ENCODE peak calls at places on chromosomes 1 and 21, in four cellular contexts. One of them, this sample, is unnamed.

GRCh38 chr1:31755197-31755611 is 8.9 kb downstream of the ADGRB2 start:
- DNase-seq in PC-3: no peak
- DNase-seq in GM23338: no peak
- DNase-seq in OCI-LY7: no peak
- DNase-seq in this sample: peak

GRCh38 chr1:202133016-202133415 is 10.3 kb downstream of the GPR37L1 start:
- DNase-seq in PC-3: no peak
- DNase-seq in GM23338: no peak
- DNase-seq in OCI-LY7: no peak
- DNase-seq in this sample: no peak

GRCh38 chr1:21900766-21901472 is 36.2 kb downstream of the HSPG2 start:
- DNase-seq in PC-3: no peak
- DNase-seq in GM23338: no peak
- DNase-seq in OCI-LY7: no peak
- DNase-seq in this sample: no peak

GRCh38 chr1:91546301-91546581 is 45.6 kb downstream of the CDC7 start:
- DNase-seq in PC-3: no peak
- DNase-seq in GM23338: no peak
- DNase-seq in OCI-LY7: no peak
- DNase-seq in this sample: no peak

GRCh38 chr1:93820554-93821411 is 58.2 kb downstream of the DNTTIP2 start:
- DNase-seq in PC-3: no peak
- DNase-seq in GM23338: peak
- DNase-seq in OCI-LY7: no peak
- DNase-seq in this sample: no peak

GRCh38 chr21:35382696-35383095 is 333.6 kb upstream of the RUNX1 start:
- DNase-seq in PC-3: no peak
- DNase-seq in GM23338: no peak
- DNase-seq in OCI-LY7: no peak
- DNase-seq in this sample: no peak

GRCh38 chr1:11187458-11187857 is 1.7 kb upstream of the ANGPTL7 start:
- DNase-seq in PC-3: no peak
- DNase-seq in GM23338: no peak
- DNase-seq in OCI-LY7: no peak
- DNase-seq in this sample: no peak

GRCh38 chr1:24391882-24392603 is 21.5 kb downstream of the STPG1 start:
- DNase-seq in PC-3: peak
- DNase-seq in GM23338: peak
- DNase-seq in OCI-LY7: peak
- DNase-seq in this sample: peak

GRCh38 chr1:44909949-44910594 is 67.0 kb upstream of the PTCH2 start:
- DNase-seq in PC-3: no peak
- DNase-seq in GM23338: no peak
- DNase-seq in OCI-LY7: no peak
- DNase-seq in this sample: no peak

GRCh38 chr1:53308512-53308911 is 19.4 kb downstream of the LRP8 start:
- DNase-seq in PC-3: no peak
- DNase-seq in GM23338: no peak
- DNase-seq in OCI-LY7: no peak
- DNase-seq in this sample: no peak

GRCh38 chr1:202623075-202623474 is 87.2 kb downstream of the SYT2 start:
- DNase-seq in PC-3: no peak
- DNase-seq in GM23338: no peak
- DNase-seq in OCI-LY7: no peak
- DNase-seq in this sample: peak

GRCh38 chr1:52970149-52970548 is 43.1 kb downstream of the SCP2 start:
- DNase-seq in PC-3: no peak
- DNase-seq in GM23338: peak
- DNase-seq in OCI-LY7: peak
- DNase-seq in this sample: no peak

GRCh38 chr1:117606608-117607261 is 887 bp downstream of the TENT5C start:
- DNase-seq in PC-3: peak
- DNase-seq in GM23338: peak
- DNase-seq in OCI-LY7: peak
- DNase-seq in this sample: peak

GRCh38 chr21:37532868-37533780 is 166.6 kb downstream of the DYRK1A start:
- DNase-seq in PC-3: peak
- DNase-seq in GM23338: no peak
- DNase-seq in OCI-LY7: no peak
- DNase-seq in this sample: peak

GRCh38 chr1:156748670-156749428 is 2.6 kb downstream of the HDGF start:
- DNase-seq in PC-3: peak
- DNase-seq in GM23338: no peak
- DNase-seq in OCI-LY7: no peak
- DNase-seq in this sample: peak

GRCh38 chr1:48073773-48074172 is 76.6 kb upstream of the TRABD2B start:
- DNase-seq in PC-3: no peak
- DNase-seq in GM23338: no peak
- DNase-seq in OCI-LY7: no peak
- DNase-seq in this sample: no peak

GRCh38 chr1:89361681-89362080 is 2.2 kb upstream of the GBP6 start:
- DNase-seq in PC-3: no peak
- DNase-seq in GM23338: peak
- DNase-seq in OCI-LY7: no peak
- DNase-seq in this sample: no peak

GRCh38 chr1:193540511-193540910 is 354.1 kb upstream of the B3GALT2 start:
- DNase-seq in PC-3: no peak
- DNase-seq in GM23338: no peak
- DNase-seq in OCI-LY7: peak
- DNase-seq in this sample: no peak

GRCh38 chr1:156666862-156667609 is 10.2 kb downstream of the NES start:
- DNase-seq in PC-3: no peak
- DNase-seq in GM23338: no peak
- DNase-seq in OCI-LY7: no peak
- DNase-seq in this sample: peak

GRCh38 chr1:5720045-5720444 is 272.2 kb downstream of the NPHP4 start:
- DNase-seq in PC-3: no peak
- DNase-seq in GM23338: no peak
- DNase-seq in OCI-LY7: no peak
- DNase-seq in this sample: no peak

GRCh38 chr1:182149411-182149965 is 88.0 kb upstream of the ZNF648 start:
- DNase-seq in PC-3: no peak
- DNase-seq in GM23338: no peak
- DNase-seq in OCI-LY7: no peak
- DNase-seq in this sample: peak

GRCh38 chr21:17925900-17926299 is 106.7 kb upstream of the C21orf91 start:
- DNase-seq in PC-3: peak
- DNase-seq in GM23338: peak
- DNase-seq in OCI-LY7: peak
- DNase-seq in this sample: peak

GRCh38 chr1:154014154-154014910 is 23.8 kb downstream of the RPS27 start:
- DNase-seq in PC-3: peak
- DNase-seq in GM23338: no peak
- DNase-seq in OCI-LY7: no peak
- DNase-seq in this sample: peak

GRCh38 chr1:208066583-208066982 is 155.7 kb upstream of the CD34 start:
- DNase-seq in PC-3: no peak
- DNase-seq in GM23338: no peak
- DNase-seq in OCI-LY7: no peak
- DNase-seq in this sample: no peak

GRCh38 chr1:20964540-20965484 is 177.7 kb upstream of the HP1BP3 start:
- DNase-seq in PC-3: peak
- DNase-seq in GM23338: peak
- DNase-seq in OCI-LY7: peak
- DNase-seq in this sample: no peak

GRCh38 chr21:36355071-36355680 is 30.0 kb upstream of the CHAF1B start:
- DNase-seq in PC-3: no peak
- DNase-seq in GM23338: no peak
- DNase-seq in OCI-LY7: no peak
- DNase-seq in this sample: no peak

GRCh38 chr1:172653015-172653709 is 5.7 kb upstream of the FASLG start:
- DNase-seq in PC-3: peak
- DNase-seq in GM23338: no peak
- DNase-seq in OCI-LY7: no peak
- DNase-seq in this sample: peak
- TF ChIP-seq EZH2phosphoT487 in PC-3: no peak
- TF ChIP-seq EZH2phosphoT487 in GM23338: no peak
- TF ChIP-seq EZH2phosphoT487 in OCI-LY7: no peak
- TF ChIP-seq EZH2phosphoT487 in this sample: no peak

GRCh38 chr1:235758931-235759330 is 107.8 kb downstream of the LYST start:
- DNase-seq in PC-3: no peak
- DNase-seq in GM23338: no peak
- DNase-seq in OCI-LY7: no peak
- DNase-seq in this sample: no peak
- TF ChIP-seq EZH2phosphoT487 in PC-3: no peak
- TF ChIP-seq EZH2phosphoT487 in GM23338: no peak
- TF ChIP-seq EZH2phosphoT487 in OCI-LY7: no peak
- TF ChIP-seq EZH2phosphoT487 in this sample: no peak

DNA sequence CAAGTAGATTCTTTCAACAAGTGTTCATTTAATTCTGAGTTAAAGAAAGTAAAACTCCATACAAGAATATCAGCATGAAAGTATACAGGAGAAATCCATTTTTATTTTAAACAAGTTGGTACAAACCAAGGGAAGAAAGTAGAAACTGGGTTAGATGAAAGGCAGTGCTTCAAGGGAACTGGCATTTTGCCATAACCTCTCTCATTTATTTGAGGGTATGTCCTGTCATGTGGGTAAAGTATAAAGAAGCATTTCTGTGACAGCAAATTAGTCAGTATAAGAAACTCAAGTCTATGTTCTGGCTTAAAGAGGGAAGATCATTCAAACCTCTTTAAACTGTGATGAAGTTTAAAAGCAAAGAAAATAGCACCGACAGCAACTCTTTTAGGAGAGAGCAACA is 32.0 kb downstream of the OLFM3 start:
- DNase-seq in PC-3: no peak
- DNase-seq in GM23338: no peak
- DNase-seq in OCI-LY7: no peak
- DNase-seq in this sample: no peak
- TF ChIP-seq EZH2phosphoT487 in PC-3: no peak
- TF ChIP-seq EZH2phosphoT487 in GM23338: no peak
- TF ChIP-seq EZH2phosphoT487 in OCI-LY7: no peak
- TF ChIP-seq EZH2phosphoT487 in this sample: no peak

GRCh38 chr1:113874017-113874879 is 2.7 kb upstream of the PTPN22 start:
- DNase-seq in PC-3: peak
- DNase-seq in GM23338: peak
- DNase-seq in OCI-LY7: peak
- DNase-seq in this sample: peak
- TF ChIP-seq EZH2phosphoT487 in PC-3: no peak
- TF ChIP-seq EZH2phosphoT487 in GM23338: no peak
- TF ChIP-seq EZH2phosphoT487 in OCI-LY7: no peak
- TF ChIP-seq EZH2phosphoT487 in this sample: no peak

DNA sequence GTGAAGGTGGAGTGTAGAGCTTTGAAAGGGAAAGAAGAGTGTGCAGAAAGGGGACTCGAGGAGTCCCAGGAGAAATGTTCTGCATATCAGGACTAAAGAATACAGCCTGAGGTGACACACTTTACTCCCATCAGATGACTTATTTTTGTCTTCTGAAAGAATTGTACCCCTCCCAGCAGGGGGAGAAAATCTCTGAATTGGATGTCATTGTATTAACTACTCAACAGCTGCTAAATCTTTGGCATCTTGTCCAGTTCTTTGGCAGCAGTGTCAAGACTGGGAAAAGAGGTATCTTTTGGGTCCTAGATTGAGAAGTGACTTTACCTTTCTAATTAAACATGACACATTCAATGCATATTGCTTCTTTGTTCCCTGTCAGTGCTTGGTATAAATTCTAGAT is 18.9 kb downstream of the UBE4B start:
- DNase-seq in PC-3: no peak
- DNase-seq in GM23338: no peak
- DNase-seq in OCI-LY7: no peak
- DNase-seq in this sample: no peak
- TF ChIP-seq EZH2phosphoT487 in PC-3: no peak
- TF ChIP-seq EZH2phosphoT487 in GM23338: no peak
- TF ChIP-seq EZH2phosphoT487 in OCI-LY7: no peak
- TF ChIP-seq EZH2phosphoT487 in this sample: no peak

This sample was measured in GM23248.